ENCODE peak calls at places on chromosome 19, in five cellular contexts. P is colonic mucosa, K is HFF-Myc, U is transverse colon, O is IMR-90. N is an unnamed sample.

GRCh38 chr19:48568345-48568886 is 16.4 kb downstream of the SULT2B1 start:
- DNase-seq in U (peak), K (peak), P (peak), O (peak), N (no peak)

GRCh38 chr19:2561895-2562294 is 86.0 kb downstream of the GADD45B start:
- DNase-seq in O (no peak), U (no peak), P (no peak), K (no peak), N (peak)

GRCh38 chr19:10514211-10515145 is 2.8 kb downstream of the S1PR5 start:
- DNase-seq in U (no peak), K (no peak), P (no peak), O (no peak), N (peak)

GRCh38 chr19:17235618-17236413 is 9.8 kb downstream of the OCEL1 start:
- DNase-seq in O (peak), K (no peak), P (peak), U (peak), N (peak)

GRCh38 chr19:33785795-33786194 is 10.9 kb upstream of the KCTD15 start:
- DNase-seq in O (peak), K (no peak), P (no peak), U (no peak), N (no peak)

GRCh38 chr19:33005440-33005839 is 33.4 kb downstream of the FAAP24 start:
- DNase-seq in O (no peak), U (no peak), P (no peak), K (no peak), N (no peak)

GRCh38 chr19:11152318-11153062 is 3.1 kb downstream of the SPC24 start:
- DNase-seq in K (no peak), P (peak), U (peak), O (peak), N (no peak)

GRCh38 chr19:13902993-13903555 is 2.8 kb downstream of the BRME1 start:
- DNase-seq in K (no peak), P (no peak), U (no peak), O (no peak), N (no peak)

GRCh38 chr19:9941236-9941635 is 4.9 kb upstream of the OLFM2 start:
- DNase-seq in K (no peak), P (no peak), U (no peak), O (peak), N (no peak)

GRCh38 chr19:47445527-47445926 is 26.2 kb downstream of the SLC8A2 start:
- DNase-seq in K (no peak), U (no peak), P (no peak), O (no peak), N (no peak)

GRCh38 chr19:23365222-23365621 is 30.0 kb downstream of the ZNF91 start:
- DNase-seq in K (no peak), P (no peak), U (no peak), O (no peak), N (no peak)

GRCh38 chr19:1867359-1867724 is 4.0 kb upstream of the KLF16 start:
- DNase-seq in U (no peak), K (no peak), P (no peak), O (no peak), N (no peak)

GRCh38 chr19:40147693-40148347 is 43.4 kb upstream of the MAP3K10 start:
- DNase-seq in K (peak), O (peak), U (peak), P (no peak), N (no peak)

GRCh38 chr19:17170538-17171297 is 44.4 kb upstream of the USE1 start:
- DNase-seq in O (no peak), K (no peak), U (no peak), P (no peak), N (no peak)

GRCh38 chr19:5273782-5274181 is 66.8 kb downstream of the PTPRS start:
- DNase-seq in U (no peak), K (no peak), P (no peak), O (no peak), N (no peak)

GRCh38 chr19:5269279-5269678 is 71.3 kb downstream of the PTPRS start:
- DNase-seq in O (no peak), P (no peak), K (no peak), U (no peak), N (no peak)

GRCh38 chr19:5269926-5270325 is 70.7 kb downstream of the PTPRS start:
- DNase-seq in O (no peak), U (no peak), K (no peak), P (no peak), N (no peak)

GRCh38 chr19:5268801-5269200 is 71.8 kb downstream of the PTPRS start:
- DNase-seq in U (no peak), K (no peak), P (no peak), O (no peak), N (no peak)

DNA sequence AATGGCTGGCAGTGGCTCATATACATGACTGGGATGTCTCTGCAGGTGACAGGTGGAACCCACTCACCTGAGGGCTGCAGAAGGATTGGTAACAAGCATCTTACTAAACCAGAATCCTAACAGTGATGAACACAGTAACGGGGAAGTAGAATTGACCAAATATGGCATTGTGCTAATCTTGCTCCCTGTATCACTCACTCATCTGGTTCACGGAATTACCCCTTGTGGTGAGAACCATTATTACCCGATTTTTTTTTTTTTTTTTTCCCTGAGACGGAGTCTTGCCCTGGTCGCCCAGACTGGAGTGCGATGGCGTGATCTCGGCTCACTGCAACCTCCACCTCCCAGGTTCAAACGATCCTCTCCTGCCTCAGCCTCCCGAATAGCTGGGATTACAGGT is 69.5 kb downstream of the PTPRS start:
- DNase-seq in U (no peak), K (no peak), P (no peak), O (no peak), N (no peak)
- TF ChIP-seq CTCF in U (no peak), K (peak), P (no peak), O (peak), N (no peak)

GRCh38 chr19:30076751-30077670 is 135.0 kb downstream of the URI1 start:
- DNase-seq in K (no peak), P (no peak), U (peak), O (no peak), N (no peak)

GRCh38 chr19:30074741-30075460 is 132.9 kb downstream of the URI1 start:
- DNase-seq in O (no peak), P (no peak), K (no peak), U (no peak), N (no peak)

GRCh38 chr19:30077851-30078355 is 135.9 kb downstream of the URI1 start:
- DNase-seq in U (peak), O (no peak), K (no peak), P (no peak), N (no peak)

GRCh38 chr19:30074096-30074495 is 132.1 kb downstream of the URI1 start:
- DNase-seq in K (no peak), P (no peak), U (no peak), O (no peak), N (no peak)

GRCh38 chr19:30076101-30076551 is 134.1 kb downstream of the URI1 start:
- DNase-seq in K (no peak), P (no peak), O (no peak), U (no peak), N (no peak)
- TF ChIP-seq CTCF in K (no peak), P (no peak), O (no peak), U (no peak), N (no peak)

GRCh38 chr19:51108066-51108804 is at the start of gene CTU1:
- DNase-seq in P (peak), O (peak), U (peak), K (peak), N (peak)

GRCh38 chr19:51108805-51109146 is 567 bp upstream of the CTU1 start:
- DNase-seq in K (no peak), U (no peak), O (no peak), P (no peak), N (no peak)

GRCh38 chr19:51110666-51110971 is 2.4 kb upstream of the CTU1 start:
- DNase-seq in K (no peak), P (no peak), U (no peak), O (no peak), N (no peak)

GRCh38 chr19:51103811-51104470 is 4.3 kb downstream of the CTU1 start:
- DNase-seq in K (no peak), U (no peak), O (no peak), P (no peak), N (no peak)

GRCh38 chr19:51107406-51108065 is 673 bp downstream of the CTU1 start:
- DNase-seq in P (no peak), O (peak), K (no peak), U (no peak), N (no peak)
- TF ChIP-seq CTCF in P (no peak), O (no peak), K (no peak), U (no peak), N (no peak)

GRCh38 chr19:36973021-36973843 is 57.1 kb downstream of the ZNF568 start:
- DNase-seq in P (peak), U (peak), O (peak), K (peak), N (peak)
- TF ChIP-seq CTCF in P (peak), U (peak), O (peak), K (peak), N (peak)

GRCh38 chr19:38917921-38918491 is 6.0 kb upstream of the CCER2 start:
- DNase-seq in P (no peak), K (no peak), U (no peak), O (no peak), N (no peak)
- TF ChIP-seq CTCF in P (no peak), K (no peak), U (no peak), O (no peak), N (no peak)

GRCh38 chr19:3692141-3693029 is 7.9 kb downstream of the PIP5K1C start:
- DNase-seq in P (no peak), U (no peak), O (no peak), K (no peak), N (peak)
- TF ChIP-seq CTCF in P (peak), U (peak), O (peak), K (peak), N (peak)

GRCh38 chr19:35142531-35143230 is 374 bp upstream of the FXYD7 start:
- DNase-seq in U (peak), O (no peak), P (peak), K (no peak), N (peak)
- TF ChIP-seq CTCF in U (no peak), O (peak), P (peak), K (peak), N (peak)

GRCh38 chr19:38211206-38211605 is 12.8 kb downstream of the DPF1 start:
- DNase-seq in U (no peak), O (no peak), P (no peak), K (no peak), N (no peak)
- TF ChIP-seq CTCF in U (no peak), O (no peak), P (no peak), K (no peak), N (no peak)

GRCh38 chr19:18603255-18603957 is 3.2 kb downstream of the CRLF1 start:
- DNase-seq in P (no peak), O (no peak), K (no peak), U (no peak), N (no peak)
- TF ChIP-seq CTCF in P (no peak), O (no peak), K (no peak), U (peak), N (no peak)

GRCh38 chr19:46441775-46442332 is 13.1 kb upstream of the PNMA8C start:
- DNase-seq in P (no peak), K (no peak), U (no peak), O (no peak), N (no peak)
- TF ChIP-seq CTCF in P (no peak), K (no peak), U (no peak), O (no peak), N (no peak)